ENCODE peak calls at places on chromosomes 5 and 9, in five cellular contexts. U is psoas muscle, I is A549, E is neuronal stem cell, Q is lower lobe of right lung. D is an unnamed sample.

GRCh38 chr5:153404747-153405146 is 85.7 kb upstream of the GRIA1 start:
- DNase-seq in U (peak; percentile 23), I (no peak), E (peak; percentile 12), Q (no peak), D (no peak)

GRCh38 chr5:135094339-135095051 is 60.5 kb upstream of the PITX1 start:
- DNase-seq in U (peak; percentile 54), I (peak; percentile 6), E (no peak), Q (no peak), D (no peak)

GRCh38 chr9:129613520-129614175 is 7.3 kb downstream of the C9orf50 start:
- DNase-seq in U (no peak), I (no peak), E (no peak), Q (no peak), D (peak; percentile 95)

GRCh38 chr9:114098660-114099522 is at the start of gene KIF12:
- DNase-seq in U (peak; percentile 74), I (peak; percentile 57), E (peak; percentile 44), Q (peak; percentile 68), D (peak; percentile 95)

GRCh38 chr5:105899726-105900125 is 1771.0 kb downstream of the EFNA5 start:
- DNase-seq in U (no peak), I (no peak), E (no peak), Q (no peak), D (no peak)

GRCh38 chr9:121711281-121711680 is 59.8 kb downstream of the DAB2IP start:
- DNase-seq in U (no peak), I (no peak), E (no peak), Q (no peak), D (no peak)

GRCh38 chr5:132389051-132389331 is 19.5 kb downstream of the SLC22A5 start:
- DNase-seq in U (no peak), I (no peak), E (no peak), Q (no peak), D (no peak)

GRCh38 chr9:128933731-128934130 is 12.9 kb downstream of the PHYHD1 start:
- DNase-seq in U (peak; percentile 19), I (no peak), E (no peak), Q (no peak), D (peak; percentile 34)

GRCh38 chr9:80866576-80867227 is 822.6 kb downstream of the TLE1 start:
- DNase-seq in U (no peak), I (no peak), E (no peak), Q (no peak), D (no peak)

GRCh38 chr9:33877727-33878489 is 60.9 kb downstream of the UBE2R2 start:
- DNase-seq in U (peak; percentile 64), I (no peak), E (no peak), Q (no peak), D (no peak)

GRCh38 chr5:77840930-77841329 is 64.8 kb upstream of the TBCA start:
- DNase-seq in U (no peak), I (no peak), E (no peak), Q (no peak), D (no peak)

GRCh38 chr5:69035665-69036064 is 58.1 kb upstream of the SLC30A5 start:
- DNase-seq in U (no peak), I (no peak), E (no peak), Q (no peak), D (no peak)

GRCh38 chr9:111915425-111915758 is 18.8 kb downstream of the UGCG start:
- DNase-seq in U (no peak), I (no peak), E (no peak), Q (no peak), D (no peak)

GRCh38 chr9:83108208-83108607 is 45.3 kb upstream of the RASEF start:
- DNase-seq in U (no peak), I (no peak), E (no peak), Q (no peak), D (no peak)

GRCh38 chr5:157548513-157549282 is 26.9 kb downstream of the ADAM19 start:
- DNase-seq in U (no peak), I (peak; percentile 62), E (no peak), Q (no peak), D (no peak)

GRCh38 chr5:130222638-130223037 is 318.4 kb downstream of the CHSY3 start:
- DNase-seq in U (no peak), I (no peak), E (no peak), Q (no peak), D (no peak)

GRCh38 chr9:134966270-134966669 is 48.6 kb upstream of the FCN1 start:
- DNase-seq in U (no peak), I (no peak), E (no peak), Q (peak; percentile 28), D (peak; percentile 13)

GRCh38 chr5:132813599-132814440 is 718 bp downstream of the SOWAHA start:
- DNase-seq in U (peak; percentile 59), I (peak; percentile 34), E (no peak), Q (no peak), D (peak; percentile 78)

GRCh38 chr5:170787216-170787615 is 3.7 kb downstream of the GABRP start:
- DNase-seq in U (no peak), I (no peak), E (no peak), Q (no peak), D (no peak)

GRCh38 chr9:99465231-99465891 is 243.3 kb downstream of the SEC61B start:
- DNase-seq in U (no peak), I (no peak), E (no peak), Q (no peak), D (no peak)

GRCh38 chr5:66169534-66169933 is 25.4 kb downstream of the SREK1 start:
- DNase-seq in U (no peak), I (no peak), E (no peak), Q (no peak), D (no peak)

GRCh38 chr9:91427873-91428272 is 4.2 kb upstream of the NFIL3 start:
- DNase-seq in U (no peak), I (peak; percentile 42), E (no peak), Q (no peak), D (no peak)

GRCh38 chr5:76499528-76500161 is 96.6 kb downstream of the IQGAP2 start:
- DNase-seq in U (no peak), I (no peak), E (no peak), Q (no peak), D (no peak)

GRCh38 chr5:60960591-60960990 is 15.6 kb downstream of the NDUFAF2 start:
- DNase-seq in U (no peak), I (peak; percentile 11), E (no peak), Q (no peak), D (no peak)

GRCh38 chr5:151156732-151157402 is 712 bp downstream of the ANXA6 start:
- DNase-seq in U (peak; percentile 63), I (no peak), E (no peak), Q (no peak), D (no peak)

GRCh38 chr5:73388371-73388684 is 60.2 kb downstream of the FOXD1 start:
- DNase-seq in U (no peak), I (no peak), E (no peak), Q (no peak), D (no peak)

GRCh38 chr9:13728917-13729811 is 449.7 kb upstream of the MPDZ start:
- DNase-seq in U (no peak), I (no peak), E (no peak), Q (no peak), D (no peak)

GRCh38 chr9:124307379-124308030 is 49.8 kb downstream of the NEK6 start:
- DNase-seq in U (no peak), I (no peak), E (no peak), Q (no peak), D (no peak)

GRCh38 chr5:116495786-116496185 is 78.8 kb downstream of the SEMA6A start:
- DNase-seq in U (no peak), I (no peak), E (no peak), Q (no peak), D (no peak)

GRCh38 chr5:62536232-62536631 is 42.4 kb upstream of the LRRC70 start:
- DNase-seq in U (no peak), I (no peak), E (no peak), Q (no peak), D (no peak)

GRCh38 chr9:17509698-17510097 is 69.2 kb upstream of the SH3GL2 start:
- DNase-seq in U (no peak), I (no peak), E (no peak), Q (no peak), D (no peak)

GRCh38 chr5:157541452-157542118 is 34.0 kb downstream of the ADAM19 start:
- DNase-seq in U (no peak), I (no peak), E (no peak), Q (no peak), D (no peak)

GRCh38 chr5:109409061-109409843 is 522 bp downstream of the PJA2 start:
- DNase-seq in U (peak; percentile 82), I (peak; percentile 78), E (peak; percentile 56), Q (peak; percentile 83), D (peak; percentile 93)

DNA sequence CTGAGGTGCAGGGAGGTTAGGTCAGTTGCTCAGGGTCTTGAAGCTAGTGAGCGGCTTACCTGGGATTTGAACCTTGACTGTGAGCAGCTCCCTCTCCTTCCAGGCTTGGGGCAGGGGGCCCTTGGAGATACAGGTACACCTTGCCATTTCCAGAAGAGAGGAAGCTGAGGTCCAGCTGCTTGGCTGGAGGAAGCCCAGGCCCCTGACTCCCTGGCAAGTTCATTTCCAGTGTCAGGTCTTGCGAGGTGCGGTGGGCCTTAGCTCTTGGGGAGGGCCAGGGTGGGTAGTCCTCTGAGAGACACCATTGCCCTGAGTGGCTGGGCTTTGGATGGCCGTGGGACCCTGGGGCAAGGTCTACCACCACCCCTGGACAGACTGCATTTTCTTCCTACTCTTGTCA is 9.3 kb downstream of the PPARGC1B start:
- DNase-seq in U (no peak), I (no peak), E (no peak), Q (no peak), D (no peak)
- H3K4me1 ChIP-seq in U (peaks cover 41% of the 10 kb centered on the region), I (no peaks in the 10 kb centered on the region), E (no peaks in the 10 kb centered on the region), Q (peaks cover 22% of the 10 kb centered on the region), D (no peaks in the 10 kb centered on the region)

DNA sequence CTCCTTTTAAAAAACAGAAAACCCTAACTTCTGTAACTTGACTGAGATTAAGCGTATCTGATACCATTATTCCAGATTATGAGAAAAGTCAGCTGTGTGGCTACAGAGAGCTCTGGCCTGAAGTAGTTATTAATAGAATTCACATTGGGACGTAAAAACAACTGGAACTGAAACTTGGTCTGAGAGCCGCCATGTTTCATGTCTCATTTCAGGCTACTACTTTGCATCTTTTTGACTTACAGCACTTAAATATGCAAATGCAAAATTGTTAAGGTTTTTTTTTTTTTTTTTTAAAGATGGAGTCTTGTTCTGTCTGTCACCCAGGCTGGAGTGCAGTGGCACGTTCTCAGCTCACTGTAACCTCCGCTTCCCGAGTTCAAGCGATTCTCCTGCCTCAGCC is 25.2 kb downstream of the MAP3K1 start:
- DNase-seq in U (no peak), I (no peak), E (no peak), Q (no peak), D (no peak)
- H3K4me1 ChIP-seq in U (peaks cover 33% of the 10 kb centered on the region), I (peaks cover 19% of the 10 kb centered on the region), E (peaks cover 7% of the 10 kb centered on the region), Q (peaks cover 64% of the 10 kb centered on the region), D (peaks cover 27% of the 10 kb centered on the region)

GRCh38 chr9:35730486-35730854 is 1.5 kb downstream of the TLN1 start:
- DNase-seq in U (no peak), I (no peak), E (no peak), Q (no peak), D (no peak)
- H3K4me1 ChIP-seq in U (peaks cover 56% of the 10 kb centered on the region), I (peaks cover 54% of the 10 kb centered on the region), E (peaks cover 48% of the 10 kb centered on the region), Q (peaks cover 67% of the 10 kb centered on the region), D (peaks cover 61% of the 10 kb centered on the region)

GRCh38 chr5:14158890-14159666 is 15.9 kb downstream of the TRIO start:
- DNase-seq in U (no peak), I (no peak), E (no peak), Q (no peak), D (no peak)
- H3K4me1 ChIP-seq in U (peaks cover 74% of the 10 kb centered on the region), I (peaks cover 77% of the 10 kb centered on the region), E (peaks cover 14% of the 10 kb centered on the region), Q (peaks cover 36% of the 10 kb centered on the region), D (peaks cover 12% of the 10 kb centered on the region)

D was measured in kidney.